ENCODE peak calls at places on chromosomes 7 and 10, in eight cellular contexts. X, T, U, R, D, O, I and M are unnamed samples.

GRCh38 chr7:32347244-32347828 is 142.8 kb downstream of the LSM5 start:
- DNase-seq in X (no peak), T (no peak), U (peak; percentile 67), R (peak; percentile 25), D (peak; percentile 8), O (peak; percentile 12), I (no peak), M (peak; percentile 15)

GRCh38 chr7:46424934-46425333 is 503.9 kb upstream of the IGFBP3 start:
- DNase-seq in X (no peak), T (no peak), U (no peak), R (no peak), D (no peak), O (no peak), I (no peak), M (no peak)

GRCh38 chr10:15738237-15738928 is 18.7 kb upstream of the ITGA8 start:
- DNase-seq in X (no peak), T (no peak), U (no peak), R (no peak), D (peak; percentile 91), O (no peak), I (no peak), M (no peak)

GRCh38 chr7:127390817-127391590 is 1.5 kb downstream of the ZNF800 start:
- DNase-seq in X (no peak), T (no peak), U (no peak), R (no peak), D (no peak), O (no peak), I (no peak), M (peak; percentile 27)

GRCh38 chr10:95482501-95483248 is 78.5 kb downstream of the SORBS1 start:
- DNase-seq in X (no peak), T (no peak), U (no peak), R (no peak), D (no peak), O (no peak), I (no peak), M (no peak)

GRCh38 chr7:47470567-47471357 is 111.1 kb downstream of the TNS3 start:
- DNase-seq in X (no peak), T (no peak), U (peak; percentile 88), R (no peak), D (no peak), O (peak; percentile 75), I (no peak), M (peak; percentile 70)

GRCh38 chr7:137771679-137772078 is 75.1 kb downstream of the DGKI start:
- DNase-seq in X (peak; percentile 73), T (no peak), U (no peak), R (no peak), D (peak; percentile 92), O (no peak), I (no peak), M (no peak)

GRCh38 chr10:14072541-14072940 is 258.2 kb downstream of the FRMD4A start:
- DNase-seq in X (no peak), T (no peak), U (no peak), R (no peak), D (no peak), O (no peak), I (no peak), M (no peak)

GRCh38 chr7:2062648-2063047 is 170.1 kb downstream of the MAD1L1 start:
- DNase-seq in X (no peak), T (no peak), U (no peak), R (no peak), D (no peak), O (peak; percentile 20), I (no peak), M (no peak)

GRCh38 chr10:110918633-110919348 is at the start of gene BBIP1:
- DNase-seq in X (peak; percentile 100), T (peak; percentile 96), U (no peak), R (peak; percentile 90), D (peak; percentile 100), O (peak; percentile 100), I (no peak), M (no peak)

GRCh38 chr7:128120976-128121490 is 89.8 kb upstream of the LRRC4 start:
- DNase-seq in X (no peak), T (no peak), U (no peak), R (no peak), D (no peak), O (no peak), I (peak; percentile 43), M (no peak)

GRCh38 chr7:45219130-45219529 is 61.5 kb downstream of the RAMP3 start:
- DNase-seq in X (no peak), T (no peak), U (peak; percentile 45), R (no peak), D (no peak), O (no peak), I (no peak), M (peak; percentile 19)

GRCh38 chr7:45216622-45217165 is 59.1 kb downstream of the RAMP3 start:
- DNase-seq in X (no peak), T (no peak), U (no peak), R (no peak), D (no peak), O (no peak), I (no peak), M (no peak)

GRCh38 chr7:45216181-45216580 is 58.6 kb downstream of the RAMP3 start:
- DNase-seq in X (no peak), T (no peak), U (peak; percentile 37), R (no peak), D (no peak), O (no peak), I (no peak), M (no peak)

GRCh38 chr7:45215611-45216062 is 58.0 kb downstream of the RAMP3 start:
- DNase-seq in X (no peak), T (no peak), U (peak; percentile 36), R (no peak), D (no peak), O (no peak), I (no peak), M (no peak)

GRCh38 chr7:45217358-45217757 is 59.8 kb downstream of the RAMP3 start:
- DNase-seq in X (no peak), T (no peak), U (peak; percentile 81), R (no peak), D (no peak), O (peak; percentile 22), I (no peak), M (peak; percentile 56)
- TF ChIP-seq CTCF in X (peak; percentile 29), T (peak; percentile 52), U (peak; percentile 79), R (no peak), D (peak; percentile 55), O (peak; percentile 34), I (no peak), M (peak; percentile 65)

DNA sequence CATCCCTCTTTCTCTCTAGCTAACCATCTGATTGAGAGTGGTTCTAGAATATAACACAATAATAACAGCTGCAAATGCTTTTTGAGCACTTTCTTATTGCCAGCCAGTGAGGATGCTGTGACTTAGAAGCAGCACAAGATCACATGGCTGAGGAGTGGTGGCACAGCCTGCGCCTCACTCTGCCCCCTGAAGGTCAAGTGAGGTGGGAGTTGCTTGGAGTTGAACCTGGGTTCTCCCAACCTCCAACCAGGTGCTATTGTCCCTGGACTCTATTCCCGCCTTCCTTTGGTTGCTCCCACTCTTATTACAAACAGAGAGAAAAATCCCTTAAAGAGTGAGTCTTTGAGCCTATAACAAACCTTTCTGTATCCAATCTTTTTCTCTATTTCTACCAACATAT is 280.3 kb upstream of the PODXL start:
- DNase-seq in X (no peak), T (no peak), U (peak; percentile 86), R (no peak), D (no peak), O (no peak), I (no peak), M (no peak)
- TF ChIP-seq CTCF in X (no peak), T (no peak), U (peak; percentile 80), R (no peak), D (no peak), O (no peak), I (no peak), M (no peak)

GRCh38 chr7:103150192-103150591 is 1.3 kb upstream of the NAPEPLD start:
- DNase-seq in X (no peak), T (no peak), U (no peak), R (no peak), D (no peak), O (peak; percentile 68), I (no peak), M (no peak)

GRCh38 chr7:103149808-103150180 is 895 bp upstream of the NAPEPLD start:
- DNase-seq in X (no peak), T (no peak), U (no peak), R (no peak), D (no peak), O (no peak), I (no peak), M (no peak)

GRCh38 chr7:103148131-103148993 is 537 bp downstream of the NAPEPLD start:
- DNase-seq in X (no peak), T (no peak), U (no peak), R (no peak), D (no peak), O (no peak), I (no peak), M (no peak)

GRCh38 chr7:103154042-103154441 is 5.1 kb upstream of the NAPEPLD start:
- DNase-seq in X (no peak), T (no peak), U (no peak), R (no peak), D (no peak), O (no peak), I (no peak), M (no peak)

DNA sequence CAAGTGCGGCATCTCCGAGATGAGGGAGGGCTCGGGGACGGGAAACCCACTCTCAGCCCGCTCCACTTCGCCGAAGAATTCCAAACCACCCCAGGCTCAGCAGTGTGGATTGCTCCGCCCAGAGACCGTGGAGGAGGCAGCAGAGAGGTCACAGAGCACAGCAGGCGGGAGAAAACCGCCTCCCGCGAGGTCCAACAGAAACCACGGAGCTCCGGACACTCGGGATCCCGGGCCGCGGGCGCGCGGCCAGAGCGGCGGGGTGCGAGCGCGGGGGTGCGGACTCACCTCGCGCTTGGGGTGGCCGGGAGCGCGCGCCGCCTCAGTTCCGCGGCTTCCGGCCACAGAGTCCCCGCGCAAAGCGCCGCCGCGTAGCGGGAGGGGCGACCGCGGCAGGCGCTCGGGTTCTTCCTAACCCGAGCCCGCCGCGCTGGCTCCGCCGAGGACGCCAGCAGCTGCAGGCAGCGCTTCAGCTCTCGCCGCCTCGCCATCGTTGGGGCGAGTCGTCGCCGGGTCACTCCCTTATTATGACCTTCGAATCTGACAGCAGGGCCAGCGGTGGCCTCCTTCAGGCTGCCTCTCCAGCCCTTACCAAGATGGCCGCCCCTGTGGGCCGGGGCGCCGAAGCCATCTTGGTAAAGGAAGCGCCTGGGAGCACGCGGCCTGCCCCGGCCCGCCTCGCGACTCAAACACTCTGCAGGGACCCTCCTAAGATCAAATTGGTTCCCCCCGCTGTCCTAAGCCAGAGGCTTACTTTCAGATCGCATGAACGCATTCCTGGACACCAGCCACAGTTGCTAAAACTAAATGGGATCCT is at the start of gene NAPEPLD:
- DNase-seq in X (no peak), T (peak; percentile 91), U (peak; percentile 91), R (peak; percentile 85), D (peak; percentile 87), O (peak; percentile 91), I (peak; percentile 93), M (peak; percentile 86)
- TF ChIP-seq CTCF in X (no peak), T (no peak), U (no peak), R (no peak), D (no peak), O (no peak), I (no peak), M (no peak)

DNA sequence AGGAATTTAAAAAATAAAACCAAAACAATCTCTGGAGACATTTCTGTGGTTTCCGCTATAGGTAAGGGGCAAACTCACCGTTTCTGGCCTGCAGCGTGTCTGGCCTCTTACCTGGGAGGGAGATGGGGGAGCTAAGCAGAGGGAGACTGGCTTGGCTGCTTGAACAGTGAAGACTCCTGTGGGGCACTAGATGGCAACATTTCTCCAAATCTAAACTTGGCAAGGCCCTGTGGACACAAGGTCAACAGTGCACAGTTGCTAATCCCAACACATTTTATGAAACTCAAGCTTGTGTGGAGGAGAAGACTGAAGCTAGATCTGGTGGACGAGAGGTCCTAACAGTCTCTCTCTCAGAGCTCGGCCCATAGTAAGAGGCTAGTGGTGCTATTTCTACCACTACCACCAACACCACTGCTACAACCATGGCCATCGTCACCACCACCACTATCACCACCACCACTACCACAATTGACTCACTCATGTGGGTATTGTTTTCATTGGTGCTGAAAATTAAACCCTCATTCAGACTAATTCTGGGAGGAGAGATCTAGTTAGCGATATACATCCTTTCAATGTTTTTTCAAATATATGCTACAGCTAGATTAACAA is 28.4 kb upstream of the CDHR3 start:
- DNase-seq in X (peak; percentile 28), T (no peak), U (peak; percentile 79), R (no peak), D (peak; percentile 81), O (peak; percentile 62), I (no peak), M (peak; percentile 53)
- TF ChIP-seq CTCF in X (peak; percentile 37), T (peak; percentile 39), U (peak; percentile 75), R (no peak), D (peak; percentile 48), O (peak; percentile 52), I (no peak), M (peak; percentile 51)